ENCODE peak calls at places on chromosomes 11 and 22, in four cellular contexts. One of them, this sample, is unnamed.

GRCh38 chr22:42863349-42863911 is 6.4 kb upstream of the ARFGAP3 start:
- DNase-seq in AG04450: peak
- DNase-seq in WTC11: no peak
- DNase-seq in tibial artery: no peak
- DNase-seq in this sample: no peak

GRCh38 chr11:21475276-21475675 is 717.6 kb upstream of the ANO5 start:
- DNase-seq in tibial artery: no peak
- DNase-seq in AG04450: no peak
- DNase-seq in WTC11: no peak
- DNase-seq in this sample: no peak

GRCh38 chr11:69114811-69115523 is 40.8 kb upstream of the SMIM38 start:
- DNase-seq in tibial artery: no peak
- DNase-seq in AG04450: no peak
- DNase-seq in WTC11: no peak
- DNase-seq in this sample: no peak

GRCh38 chr11:85930879-85931366 is 75.7 kb downstream of the CCDC83 start:
- DNase-seq in AG04450: no peak
- DNase-seq in tibial artery: no peak
- DNase-seq in WTC11: no peak
- DNase-seq in this sample: no peak

GRCh38 chr11:116716617-116717016 is 56.2 kb downstream of the BUD13 start:
- DNase-seq in tibial artery: no peak
- DNase-seq in WTC11: no peak
- DNase-seq in AG04450: no peak
- DNase-seq in this sample: no peak

GRCh38 chr22:42633013-42633412 is 7.4 kb downstream of the ATP5MGL start:
- DNase-seq in AG04450: no peak
- DNase-seq in tibial artery: no peak
- DNase-seq in WTC11: no peak
- DNase-seq in this sample: no peak

GRCh38 chr11:8773916-8774537 is 91.4 kb downstream of the RPL27A start:
- DNase-seq in tibial artery: no peak
- DNase-seq in WTC11: no peak
- DNase-seq in AG04450: no peak
- DNase-seq in this sample: no peak

GRCh38 chr11:5291207-5291838 is 10.4 kb downstream of the OR51B4 start:
- DNase-seq in AG04450: no peak
- DNase-seq in WTC11: no peak
- DNase-seq in tibial artery: no peak
- DNase-seq in this sample: no peak

GRCh38 chr11:3008746-3009336 is 16.7 kb upstream of the NAP1L4 start:
- DNase-seq in WTC11: no peak
- DNase-seq in tibial artery: no peak
- DNase-seq in AG04450: no peak
- DNase-seq in this sample: no peak

GRCh38 chr11:69465236-69466000 is 16.0 kb upstream of the LINC01488 start:
- DNase-seq in WTC11: no peak
- DNase-seq in AG04450: no peak
- DNase-seq in tibial artery: no peak
- DNase-seq in this sample: no peak

GRCh38 chr11:115207166-115207591 is 297.0 kb downstream of the CADM1 start:
- DNase-seq in WTC11: no peak
- DNase-seq in AG04450: no peak
- DNase-seq in tibial artery: no peak
- DNase-seq in this sample: peak

GRCh38 chr11:73152086-73152853 is 10.2 kb upstream of the FCHSD2 start:
- DNase-seq in tibial artery: no peak
- DNase-seq in AG04450: no peak
- DNase-seq in WTC11: no peak
- DNase-seq in this sample: no peak

GRCh38 chr11:85823816-85824215 is 12.9 kb upstream of the SYTL2 start:
- DNase-seq in AG04450: no peak
- DNase-seq in WTC11: no peak
- DNase-seq in tibial artery: no peak
- DNase-seq in this sample: no peak

GRCh38 chr11:67439321-67440228 is 2.1 kb upstream of the PTPRCAP start:
- DNase-seq in tibial artery: no peak
- DNase-seq in AG04450: no peak
- DNase-seq in WTC11: peak
- DNase-seq in this sample: no peak
- TF ChIP-seq CTCF in tibial artery: no peak
- TF ChIP-seq CTCF in AG04450: peak
- TF ChIP-seq CTCF in WTC11: no peak
- TF ChIP-seq CTCF in this sample: peak

GRCh38 chr11:93741094-93741881 is at the start of the genes C11orf54 and TAF1D:
- DNase-seq in tibial artery: peak
- DNase-seq in WTC11: peak
- DNase-seq in AG04450: peak
- DNase-seq in this sample: peak
- TF ChIP-seq CTCF in tibial artery: no peak
- TF ChIP-seq CTCF in WTC11: no peak
- TF ChIP-seq CTCF in AG04450: no peak
- TF ChIP-seq CTCF in this sample: no peak

DNA sequence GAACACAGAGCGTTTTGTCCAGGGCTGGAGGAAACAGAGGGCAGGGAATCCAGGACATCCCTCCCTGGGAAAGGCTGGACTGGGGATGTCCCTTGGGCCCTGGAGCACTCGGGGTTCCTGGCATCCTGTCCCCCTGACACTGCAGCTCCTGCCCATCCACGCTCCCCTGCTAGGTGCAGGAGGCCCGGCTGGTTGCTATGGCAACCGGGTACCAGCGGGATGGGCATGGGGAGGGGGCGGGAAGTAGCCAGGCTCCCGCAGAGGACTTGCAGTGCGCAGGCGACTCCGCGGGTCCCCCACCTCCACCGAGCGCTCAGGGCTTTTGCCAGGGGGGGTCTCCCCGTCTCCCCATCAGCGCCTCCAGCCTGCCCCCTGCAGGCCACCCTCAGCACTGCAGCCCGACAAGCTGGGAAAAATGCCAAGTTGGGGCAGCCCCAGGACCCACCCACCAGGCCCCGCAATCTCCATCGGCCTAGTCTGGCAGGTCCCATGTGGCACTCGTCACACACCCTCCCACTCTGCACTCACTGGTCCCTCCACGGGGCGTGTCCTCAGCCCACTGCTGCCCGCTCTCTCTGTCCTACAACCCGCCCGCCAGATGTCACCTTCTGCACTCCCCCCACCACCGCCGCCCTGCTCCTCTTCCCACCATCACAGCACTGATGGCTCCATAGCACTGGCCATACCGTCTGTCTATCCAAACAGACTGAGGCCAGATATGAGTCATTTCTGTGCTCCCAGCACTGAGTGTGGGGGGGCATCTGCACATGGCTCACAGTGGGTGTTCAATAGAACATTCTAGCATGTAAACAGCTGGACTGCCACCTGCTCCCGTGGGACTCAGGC is 31.5 kb downstream of the KIAA0930 start:
- DNase-seq in WTC11: peak
- DNase-seq in AG04450: peak
- DNase-seq in tibial artery: peak
- DNase-seq in this sample: no peak
- TF ChIP-seq CTCF in WTC11: peak
- TF ChIP-seq CTCF in AG04450: peak
- TF ChIP-seq CTCF in tibial artery: peak
- TF ChIP-seq CTCF in this sample: peak

DNA sequence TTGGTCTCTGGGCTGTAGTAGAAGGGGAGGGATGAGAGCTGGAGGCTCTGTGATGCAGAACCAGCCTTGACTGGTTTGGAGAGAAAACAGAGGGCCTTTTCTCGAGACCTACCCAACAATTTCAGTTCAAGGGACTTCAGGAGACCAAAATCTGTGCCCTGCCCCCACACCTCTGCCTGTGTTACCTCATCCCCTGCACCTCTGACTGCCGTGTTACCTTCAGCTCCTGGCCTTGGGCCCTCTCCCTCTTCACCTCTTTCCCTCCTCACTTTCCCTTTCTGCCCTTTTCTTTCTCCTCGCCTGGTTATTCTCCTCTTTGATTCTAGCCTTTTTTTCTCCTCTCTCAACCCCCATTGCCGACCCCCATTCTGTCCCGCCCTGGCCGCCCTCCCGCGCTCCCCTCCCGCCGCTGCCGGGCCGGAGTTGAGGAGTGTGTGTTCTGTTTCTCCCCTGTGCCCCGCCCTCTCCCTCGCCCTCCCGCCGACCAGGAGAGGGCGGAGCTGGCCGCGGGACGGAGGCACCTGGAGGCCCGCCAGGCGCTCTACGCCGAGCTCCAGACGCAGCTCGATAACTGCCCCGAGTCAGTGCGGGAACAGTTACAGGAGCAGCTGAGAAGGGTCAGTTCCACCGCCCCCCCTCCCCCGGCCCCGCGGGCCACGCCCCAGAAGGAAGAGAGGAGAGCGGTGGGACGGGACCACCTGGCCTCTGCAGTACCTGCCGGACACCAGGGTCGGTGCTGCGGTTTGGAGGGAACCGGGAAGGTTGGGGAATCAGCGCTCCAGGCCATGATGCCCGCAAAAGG is 27.2 kb downstream of the PHLDB1 start:
- DNase-seq in AG04450: no peak
- DNase-seq in tibial artery: peak
- DNase-seq in WTC11: peak
- DNase-seq in this sample: peak
- TF ChIP-seq CTCF in AG04450: no peak
- TF ChIP-seq CTCF in tibial artery: peak
- TF ChIP-seq CTCF in WTC11: no peak
- TF ChIP-seq CTCF in this sample: peak

GRCh38 chr11:7272373-7272772 is 20.7 kb downstream of the SYT9 start:
- DNase-seq in AG04450: no peak
- DNase-seq in WTC11: no peak
- DNase-seq in tibial artery: no peak
- DNase-seq in this sample: no peak
- TF ChIP-seq CTCF in AG04450: no peak
- TF ChIP-seq CTCF in WTC11: no peak
- TF ChIP-seq CTCF in tibial artery: no peak
- TF ChIP-seq CTCF in this sample: no peak

DNA sequence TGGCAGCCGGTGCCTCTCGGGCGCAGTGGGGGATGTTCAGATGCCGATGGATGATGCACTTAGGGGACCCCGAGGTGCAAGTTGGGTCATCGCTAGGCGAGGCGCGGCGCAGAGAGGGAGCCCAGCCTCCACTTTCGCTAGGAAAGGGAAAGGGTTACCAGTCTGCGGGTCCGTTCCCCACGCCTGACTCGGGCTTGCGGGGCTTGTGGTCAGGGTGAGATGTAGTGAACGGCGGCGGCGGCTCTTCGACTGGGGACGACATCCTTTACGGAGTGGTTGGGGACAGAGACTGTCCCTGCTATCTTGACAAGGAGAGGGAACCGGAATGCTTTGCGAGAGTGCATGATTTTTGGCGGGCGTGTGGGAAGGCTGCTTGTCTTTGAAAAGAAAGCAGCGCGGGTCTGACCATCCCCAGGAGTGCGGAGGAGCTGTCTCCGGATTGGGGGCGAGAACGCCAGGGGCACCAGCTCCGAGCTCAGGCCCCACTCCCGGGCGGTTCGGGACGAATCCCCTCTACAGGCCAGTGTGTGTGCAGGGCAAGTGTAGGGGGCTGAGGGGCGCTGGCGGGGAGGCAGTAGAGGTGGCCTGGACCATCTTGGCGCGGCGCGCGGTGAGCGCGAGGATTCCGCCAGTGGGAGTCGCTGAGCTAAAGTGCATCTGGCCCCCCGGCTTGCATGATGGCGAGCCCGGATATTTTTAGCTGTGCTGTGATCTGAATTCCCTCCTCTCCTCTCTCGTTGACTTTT is 1.1 kb downstream of the FAT3 start:
- DNase-seq in WTC11: peak
- DNase-seq in tibial artery: peak
- DNase-seq in AG04450: no peak
- DNase-seq in this sample: no peak
- TF ChIP-seq CTCF in WTC11: no peak
- TF ChIP-seq CTCF in tibial artery: no peak
- TF ChIP-seq CTCF in AG04450: no peak
- TF ChIP-seq CTCF in this sample: peak

GRCh38 chr22:29313126-29314071 is 2.1 kb downstream of the RASL10A start:
- DNase-seq in WTC11: peak
- DNase-seq in tibial artery: peak
- DNase-seq in AG04450: no peak
- DNase-seq in this sample: no peak
- TF ChIP-seq CTCF in WTC11: peak
- TF ChIP-seq CTCF in tibial artery: peak
- TF ChIP-seq CTCF in AG04450: peak
- TF ChIP-seq CTCF in this sample: peak

This sample was measured in retinal pigment epithelial cell.